ENCODE peak calls at places on chromosomes 7 and 10, in nine cellular contexts. I is IMR-90, K is stomach, A is endothelial cell of umbilical vein, T is ovary, G is A549, R is uterus, O is esophagus squamous epithelium, W is gastrocnemius medialis. X is an unnamed sample.

GRCh38 chr7:7183833-7184463 is 1.6 kb downstream of the C1GALT1 start:
- DNase-seq in I (no peak), K (no peak), A (peak; percentile 54), T (no peak), G (no peak), R (no peak), O (no peak), W (no peak), X (no peak)

GRCh38 chr10:79472951-79473350 is 27.5 kb upstream of the ZCCHC24 start:
- DNase-seq in I (no peak), K (no peak), A (no peak), T (no peak), G (no peak), R (no peak), O (no peak), W (no peak), X (no peak)

GRCh38 chr7:36096460-36097095 is 56.5 kb upstream of the EEPD1 start:
- DNase-seq in I (no peak), K (no peak), A (peak; percentile 19), T (no peak), G (peak; percentile 18), R (no peak), O (no peak), W (peak; percentile 42), X (no peak)

GRCh38 chr7:44769381-44770209 is 20.9 kb downstream of the ZMIZ2 start:
- DNase-seq in I (peak; percentile 47), K (no peak), A (no peak), T (no peak), G (no peak), R (no peak), O (no peak), W (no peak), X (no peak)

GRCh38 chr7:76057813-76058145 is 9.9 kb downstream of the MDH2 start:
- DNase-seq in I (no peak), K (peak; percentile 57), A (no peak), T (no peak), G (no peak), R (no peak), O (no peak), W (peak; percentile 65), X (no peak)

GRCh38 chr10:68271104-68271882 is 39.4 kb upstream of the ATOH7 start:
- DNase-seq in I (peak; percentile 28), K (peak; percentile 45), A (no peak), T (no peak), G (no peak), R (no peak), O (no peak), W (no peak), X (no peak)

GRCh38 chr7:1321411-1322239 is 89.0 kb downstream of the UNCX start:
- DNase-seq in I (no peak), K (no peak), A (no peak), T (no peak), G (no peak), R (no peak), O (no peak), W (no peak), X (no peak)

GRCh38 chr7:30379741-30380140 is 95.3 kb downstream of the ZNRF2 start:
- DNase-seq in I (no peak), K (no peak), A (no peak), T (no peak), G (no peak), R (no peak), O (no peak), W (no peak), X (no peak)

GRCh38 chr7:111098011-111098925 is 7.3 kb downstream of the LRRN3 start:
- DNase-seq in I (peak; percentile 58), K (no peak), A (peak; percentile 54), T (peak; percentile 23), G (peak; percentile 64), R (no peak), O (no peak), W (no peak), X (peak; percentile 40)

GRCh38 chr7:3922175-3922635 is 621.2 kb downstream of the SDK1 start:
- DNase-seq in I (peak; percentile 90), K (no peak), A (peak; percentile 78), T (no peak), G (peak; percentile 91), R (no peak), O (no peak), W (no peak), X (no peak)

GRCh38 chr10:68877482-68877881 is 23.6 kb upstream of the DDX50 start:
- DNase-seq in I (no peak), K (no peak), A (no peak), T (no peak), G (no peak), R (no peak), O (no peak), W (no peak), X (no peak)

GRCh38 chr7:85564861-85565630 is 378.2 kb upstream of the SEMA3D start:
- DNase-seq in I (peak; percentile 12), K (no peak), A (no peak), T (no peak), G (no peak), R (no peak), O (no peak), W (no peak), X (no peak)

GRCh38 chr7:73860859-73861258 is at the start of gene TMEM270:
- DNase-seq in I (no peak), K (no peak), A (no peak), T (no peak), G (no peak), R (no peak), O (no peak), W (no peak), X (no peak)

GRCh38 chr7:8277394-8277982 is 15.5 kb upstream of the ICA1 start:
- DNase-seq in I (no peak), K (peak; percentile 34), A (peak; percentile 12), T (no peak), G (peak; percentile 35), R (no peak), O (no peak), W (no peak), X (no peak)

GRCh38 chr7:88615336-88615735 is 144.2 kb upstream of the ZNF804B start:
- DNase-seq in I (no peak), K (no peak), A (no peak), T (no peak), G (no peak), R (no peak), O (no peak), W (no peak), X (no peak)

GRCh38 chr7:130951303-130951975 is 217.4 kb upstream of the KLF14 start:
- DNase-seq in I (no peak), K (no peak), A (no peak), T (no peak), G (no peak), R (no peak), O (no peak), W (no peak), X (peak; percentile 81)

DNA sequence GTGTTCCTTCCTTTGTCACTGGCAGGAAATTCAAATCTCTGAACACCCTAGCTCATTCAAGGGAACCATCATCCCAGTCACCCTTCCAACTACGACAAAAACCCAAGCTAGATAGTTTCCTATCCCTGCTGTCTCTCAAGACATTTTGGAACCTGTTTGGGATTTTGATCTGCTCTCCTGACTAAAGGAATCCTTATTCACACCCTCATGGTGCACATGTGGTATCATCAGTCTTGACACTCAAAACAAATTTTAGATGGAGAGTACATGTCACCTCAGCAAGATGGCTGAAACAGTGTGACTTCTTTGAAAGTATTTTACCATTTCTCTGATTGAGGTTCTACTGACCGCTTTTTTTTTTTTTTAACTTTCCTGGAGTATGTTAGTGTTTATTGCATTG is 234.3 kb upstream of the TMEM229A start:
- DNase-seq in I (no peak), K (no peak), A (no peak), T (no peak), G (no peak), R (no peak), O (no peak), W (no peak), X (no peak)
- H3K27ac ChIP-seq in I (no peak overlapping the region), K (no peak overlapping the region), A (no peak overlapping the region), T (no peak overlapping the region), G (no peak overlapping the region), R (no peak overlapping the region), O (no peak overlapping the region), W (no peak overlapping the region), X (no peak overlapping the region)

GRCh38 chr10:127906548-127907377 is at the start of gene PTPRE:
- DNase-seq in I (peak; percentile 24), K (peak; percentile 83), A (peak; percentile 69), T (peak; percentile 34), G (peak; percentile 44), R (no peak), O (no peak), W (no peak), X (peak; percentile 53)
- TF ChIP-seq POLR2A in I (no peak), K (no peak), A (peak; percentile 24), T (no peak), G (no peak), R (no peak), O (no peak), W (peak; percentile 32), X (no peak)

DNA sequence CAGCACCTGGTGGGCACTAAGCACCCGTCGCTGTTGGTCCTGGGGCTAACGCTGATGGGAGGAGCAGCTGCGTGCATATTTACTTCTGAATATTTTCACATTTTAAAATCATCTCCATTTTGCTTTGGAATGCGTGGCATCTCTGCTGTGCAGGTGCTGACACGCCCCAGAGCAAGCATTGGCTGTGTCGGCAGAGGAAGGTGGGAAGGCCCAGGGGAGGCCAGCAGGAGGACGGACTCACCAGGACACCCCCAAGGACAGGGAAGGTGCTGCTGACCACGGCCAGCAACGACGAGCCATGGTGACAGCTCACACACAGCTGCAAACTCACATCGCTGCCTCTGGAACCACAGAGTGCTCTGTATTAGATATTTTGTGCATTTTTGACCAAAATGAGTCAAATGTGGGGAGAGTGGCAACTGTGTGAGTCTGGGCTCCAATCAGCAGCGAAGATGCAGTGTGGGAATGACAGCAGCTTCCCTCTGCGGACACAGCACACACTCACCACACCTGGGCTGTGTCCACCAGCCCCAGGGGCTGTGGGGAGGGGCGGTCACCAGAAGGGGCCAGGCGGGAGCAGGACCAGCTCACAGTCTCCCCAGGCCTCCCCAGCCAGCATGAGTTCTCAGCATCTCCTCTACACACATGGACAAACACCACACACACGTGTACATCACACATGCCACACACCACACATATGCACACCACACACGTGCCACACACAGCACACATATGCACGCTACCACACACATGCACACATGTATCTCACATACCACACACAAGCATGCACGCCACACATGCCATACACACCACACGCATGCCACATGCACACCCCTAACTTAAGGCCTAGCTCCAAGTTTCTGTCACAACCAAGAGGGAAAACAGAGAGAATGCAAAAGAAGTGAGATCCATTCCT is 58.2 kb downstream of the PTPRN2 start:
- DNase-seq in I (no peak), K (no peak), A (no peak), T (no peak), G (no peak), R (no peak), O (no peak), W (no peak), X (no peak)
- H3K27ac ChIP-seq in I (no peak overlapping the region), K (no peak overlapping the region), A (no peak overlapping the region), T (no peak overlapping the region), G (no peak overlapping the region), R (no peak overlapping the region), O (no peak overlapping the region), W (no peak overlapping the region), X (no peak overlapping the region)

GRCh38 chr7:121875203-121875602 is 2.2 kb downstream of the PTPRZ1 start:
- DNase-seq in I (no peak), K (no peak), A (no peak), T (no peak), G (no peak), R (no peak), O (no peak), W (no peak), X (no peak)

GRCh38 chr7:121873795-121874194 is 834 bp downstream of the PTPRZ1 start:
- DNase-seq in I (no peak), K (no peak), A (peak; percentile 19), T (no peak), G (no peak), R (no peak), O (no peak), W (no peak), X (no peak)

GRCh38 chr7:121872831-121873764 is at the start of gene PTPRZ1:
- DNase-seq in I (peak; percentile 2), K (peak; percentile 51), A (peak; percentile 21), T (peak; percentile 25), G (no peak), R (no peak), O (no peak), W (no peak), X (peak; percentile 17)
- TF ChIP-seq POLR2A in I (no peak), K (no peak), A (no peak), T (no peak), G (no peak), R (no peak), O (no peak), W (no peak), X (no peak)